ENCODE peak calls at places on chromosomes 16 and 17, in five cellular contexts. F, S, A, R and K are unnamed samples.
A peak's percentile ranks its signal among the peaks of the same experiment; 100 is the strongest.

GRCh38 chr16:57741660-57742191 is 6.2 kb downstream of the KATNB1 start:
- DNase-seq in S (no peak), F (no peak), R (no peak), A (no peak), K (no peak)

GRCh38 chr17:75927286-75927922 is 13.4 kb downstream of the FBF1 start:
- DNase-seq in F (no peak), A (no peak), S (peak; percentile 68), R (peak; percentile 65), K (no peak)

GRCh38 chr17:945672-946071 is 33.9 kb downstream of the NXN start:
- DNase-seq in R (no peak), F (no peak), S (no peak), A (no peak), K (no peak)

GRCh38 chr17:48569676-48570324 is 8.3 kb downstream of the HOXB4 start:
- DNase-seq in R (no peak), A (no peak), S (no peak), F (no peak), K (no peak)

GRCh38 chr16:24035127-24035842 is 199.5 kb downstream of the PRKCB start:
- DNase-seq in A (no peak), R (no peak), F (no peak), S (no peak), K (peak; percentile 75)

GRCh38 chr16:84086357-84086756 is 30.4 kb downstream of the MBTPS1 start:
- DNase-seq in A (no peak), R (no peak), S (no peak), F (no peak), K (no peak)

GRCh38 chr16:68529608-68529930 is 9.5 kb upstream of the ZFP90 start:
- DNase-seq in A (no peak), R (no peak), S (no peak), F (no peak), K (no peak)

GRCh38 chr17:2044263-2044894 is 2.6 kb downstream of the OVCA2 start:
- DNase-seq in A (no peak), F (no peak), S (no peak), R (no peak), K (no peak)

GRCh38 chr17:78995761-78996451 is 13.7 kb downstream of the CANT1 start:
- DNase-seq in S (no peak), R (no peak), A (peak; percentile 80), F (no peak), K (no peak)

GRCh38 chr17:59490259-59490658 is 75.2 kb upstream of the DHX40 start:
- DNase-seq in F (no peak), R (no peak), S (no peak), A (no peak), K (no peak)

GRCh38 chr16:85607331-85607765 is 5.8 kb upstream of the GSE1 start:
- DNase-seq in S (no peak), A (no peak), R (no peak), F (no peak), K (peak; percentile 38)

GRCh38 chr17:63555475-63556156 is 5.3 kb downstream of the DCAF7 start:
- DNase-seq in A (no peak), F (no peak), S (no peak), R (no peak), K (no peak)

GRCh38 chr16:14303182-14303618 is 232.1 kb downstream of the MRTFB start:
- DNase-seq in F (no peak), A (no peak), S (no peak), R (no peak), K (no peak)

GRCh38 chr17:70763018-70763417 is 593.7 kb downstream of the KCNJ2 start:
- DNase-seq in F (no peak), S (no peak), R (no peak), A (no peak), K (no peak)

GRCh38 chr17:73496232-73496631 is 148.0 kb downstream of the SDK2 start:
- DNase-seq in R (no peak), A (no peak), S (no peak), F (no peak), K (no peak)

GRCh38 chr17:29349409-29349808 is 40.8 kb upstream of the TAOK1 start:
- DNase-seq in R (no peak), A (no peak), F (no peak), S (no peak), K (no peak)

GRCh38 chr17:76382803-76383644 is 1.4 kb upstream of the SPHK1 start:
- DNase-seq in F (no peak), S (peak; percentile 47), A (no peak), R (peak; percentile 81), K (peak; percentile 84)

GRCh38 chr17:30340957-30341356 is 7.1 kb upstream of the TMIGD1 start:
- DNase-seq in F (no peak), R (no peak), S (no peak), A (no peak), K (no peak)

GRCh38 chr16:55502801-55503366 is 6.0 kb upstream of the LPCAT2 start:
- DNase-seq in A (peak; percentile 93), R (peak; percentile 4), S (peak; percentile 62), F (no peak), K (no peak)

GRCh38 chr17:60390881-60391418 is 983 bp downstream of the USP32 start:
- DNase-seq in F (no peak), A (no peak), S (peak; percentile 31), R (no peak), K (peak; percentile 43)

GRCh38 chr16:25177512-25177830 is 39.3 kb upstream of the AQP8 start:
- DNase-seq in R (no peak), A (no peak), S (no peak), F (no peak), K (no peak)

GRCh38 chr17:81840826-81841778 is 6.3 kb upstream of the PPP1R27 start:
- DNase-seq in S (no peak), A (no peak), R (no peak), F (no peak), K (no peak)

GRCh38 chr17:72053069-72053846 is 67.6 kb upstream of the SOX9 start:
- DNase-seq in A (no peak), S (no peak), F (no peak), R (no peak), K (no peak)

GRCh38 chr17:55348749-55349354 is 72.8 kb downstream of the MMD start:
- DNase-seq in S (no peak), F (no peak), A (peak; percentile 50), R (peak; percentile 37), K (peak; percentile 62)

GRCh38 chr17:82648761-82649474 is 674 bp upstream of the WDR45B start:
- DNase-seq in R (peak; percentile 79), F (no peak), S (peak; percentile 56), A (peak; percentile 48), K (peak; percentile 50)

GRCh38 chr16:51615141-51615540 is 464.1 kb upstream of the SALL1 start:
- DNase-seq in F (no peak), R (no peak), A (no peak), S (no peak), K (no peak)